ENCODE peak calls at places on chromosomes 2 and 18, in six cellular contexts. Q is mucosa of gallbladder; Y is stimulated activated CD4-positive, alpha-beta T cell treated with anti-CD3 and anti-CD28 coated beads, TNF-alpha, amount 100 ng/mL, for 1 hour; R is Peyer's patch; M is mesenchymal stem cell; F is CD8-positive, alpha-beta memory T cell. W is an unnamed sample.

GRCh38 chr2:57126410-57126809 is 920.2 kb upstream of the VRK2 start:
- DNase-seq in M (no peak), Y (no peak), F (no peak), R (no peak), Q (no peak), W (no peak)

GRCh38 chr2:101981484-101981883 is 10.3 kb upstream of the IL1R2 start:
- DNase-seq in Y (no peak), Q (no peak), F (no peak), M (peak; percentile 23), R (no peak), W (no peak)

GRCh38 chr18:9915291-9916066 is 1.7 kb downstream of the VAPA start:
- DNase-seq in F (no peak), M (peak; percentile 26), Q (no peak), R (no peak), Y (no peak), W (no peak)

GRCh38 chr2:98148968-98149697 is 62.2 kb downstream of the VWA3B start:
- DNase-seq in Y (no peak), F (no peak), Q (peak; percentile 43), M (peak; percentile 28), R (no peak), W (peak; percentile 50)

GRCh38 chr2:71528221-71528620 is 74.9 kb downstream of the DYSF start:
- DNase-seq in R (no peak), F (no peak), M (no peak), Q (no peak), Y (no peak), W (no peak)

GRCh38 chr2:175063741-175064140 is 58.6 kb upstream of the CHN1 start:
- DNase-seq in F (no peak), Q (no peak), Y (no peak), R (no peak), M (peak; percentile 35), W (no peak)

GRCh38 chr2:112679484-112679883 is 33.7 kb downstream of the SLC20A1 start:
- DNase-seq in Q (no peak), F (no peak), Y (no peak), M (no peak), R (peak; percentile 26), W (peak; percentile 67)

GRCh38 chr18:23953984-23954383 is 60.6 kb upstream of the TTC39C start:
- DNase-seq in Y (no peak), R (peak; percentile 15), F (no peak), M (no peak), Q (no peak), W (no peak)

GRCh38 chr2:181528441-181528840 is 71.3 kb downstream of the ITGA4 start:
- DNase-seq in F (no peak), M (no peak), Q (no peak), Y (no peak), R (no peak), W (no peak)

GRCh38 chr2:219060821-219061791 is at the start of gene IHH:
- DNase-seq in M (no peak), R (peak; percentile 87), Q (peak; percentile 36), F (no peak), Y (no peak), W (peak; percentile 50)

GRCh38 chr2:71045841-71046495 is 22.5 kb upstream of the NAGK start:
- DNase-seq in F (no peak), R (no peak), Q (no peak), M (no peak), Y (no peak), W (no peak)

GRCh38 chr2:218063541-218064295 is 5.3 kb upstream of the RUFY4 start:
- DNase-seq in M (no peak), F (no peak), Q (no peak), R (peak; percentile 39), Y (no peak), W (no peak)

GRCh38 chr2:120820263-120820884 is 84.7 kb downstream of the GLI2 start:
- DNase-seq in Y (no peak), F (no peak), M (peak; percentile 91), Q (peak; percentile 47), R (no peak), W (peak; percentile 58)

GRCh38 chr2:127153691-127154158 is 46.8 kb upstream of the BIN1 start:
- DNase-seq in M (peak; percentile 85), Q (peak; percentile 54), F (no peak), Y (no peak), R (no peak), W (peak; percentile 88)

GRCh38 chr2:70090706-70091334 is 3.5 kb downstream of the PCBP1 start:
- DNase-seq in R (peak; percentile 39), M (no peak), Y (no peak), Q (no peak), F (no peak), W (no peak)

GRCh38 chr18:36064027-36064808 is 3.1 kb downstream of the RPRD1A start:
- DNase-seq in Y (no peak), R (no peak), M (no peak), Q (no peak), F (no peak), W (no peak)

GRCh38 chr2:36358317-36358659 is 2.7 kb downstream of the CRIM1 start:
- DNase-seq in R (no peak), F (no peak), M (no peak), Q (no peak), Y (no peak), W (peak; percentile 39)

GRCh38 chr2:191318037-191318728 is 73.0 kb downstream of the MYO1B start:
- DNase-seq in Q (no peak), M (peak; percentile 49), Y (no peak), F (no peak), R (no peak), W (peak; percentile 46)

W was measured in AG20443.